ENCODE peak calls at places on chromosomes 6 and 20, in five cellular contexts. One of them, this sample, is unnamed.
A peak's percentile ranks its signal among the peaks of the same experiment; 100 is the strongest.

GRCh38 chr6:134299236-134299635 is 18.7 kb downstream of the SGK1 start:
- DNase-seq in K562: no peak
- DNase-seq in A549: peak; percentile 37
- DNase-seq in GM12878: no peak
- DNase-seq in HepG2: peak; percentile 58
- DNase-seq in this sample: no peak

GRCh38 chr6:7195330-7196018 is 87.7 kb downstream of the RREB1 start:
- DNase-seq in HepG2: no peak
- DNase-seq in GM12878: no peak
- DNase-seq in K562: no peak
- DNase-seq in A549: no peak
- DNase-seq in this sample: no peak

GRCh38 chr6:158002951-158003853 is 21.5 kb downstream of the SYNJ2 start:
- DNase-seq in HepG2: no peak
- DNase-seq in A549: no peak
- DNase-seq in K562: no peak
- DNase-seq in GM12878: no peak
- DNase-seq in this sample: no peak

GRCh38 chr6:8557019-8557748 is 121.8 kb upstream of the SLC35B3 start:
- DNase-seq in A549: no peak
- DNase-seq in GM12878: no peak
- DNase-seq in K562: no peak
- DNase-seq in HepG2: no peak
- DNase-seq in this sample: no peak

GRCh38 chr6:123085403-123085802 is 89.4 kb downstream of the CLVS2 start:
- DNase-seq in A549: no peak
- DNase-seq in GM12878: no peak
- DNase-seq in HepG2: no peak
- DNase-seq in K562: no peak
- DNase-seq in this sample: no peak

GRCh38 chr6:85460951-85461805 is 11.3 kb downstream of the NT5E start:
- DNase-seq in GM12878: peak; percentile 85
- DNase-seq in HepG2: peak; percentile 45
- DNase-seq in A549: no peak
- DNase-seq in K562: no peak
- DNase-seq in this sample: peak; percentile 80

GRCh38 chr20:18839507-18840247 is 26.1 kb downstream of the SCP2D1 start:
- DNase-seq in HepG2: no peak
- DNase-seq in GM12878: no peak
- DNase-seq in A549: no peak
- DNase-seq in K562: no peak
- DNase-seq in this sample: peak; percentile 4

GRCh38 chr20:57061058-57061900 is 205.2 kb downstream of the BMP7 start:
- DNase-seq in K562: peak; percentile 31
- DNase-seq in A549: peak; percentile 47
- DNase-seq in HepG2: no peak
- DNase-seq in GM12878: no peak
- DNase-seq in this sample: peak; percentile 50

GRCh38 chr20:57481281-57481711 is 43.6 kb downstream of the CTCFL start:
- DNase-seq in A549: no peak
- DNase-seq in GM12878: no peak
- DNase-seq in K562: no peak
- DNase-seq in HepG2: no peak
- DNase-seq in this sample: peak; percentile 67

GRCh38 chr6:93407186-93407585 is 12.2 kb downstream of the EPHA7 start:
- DNase-seq in HepG2: no peak
- DNase-seq in K562: no peak
- DNase-seq in GM12878: no peak
- DNase-seq in A549: no peak
- DNase-seq in this sample: no peak

GRCh38 chr6:7572213-7572943 is 17.6 kb upstream of the SNRNP48 start:
- DNase-seq in A549: no peak
- DNase-seq in GM12878: no peak
- DNase-seq in K562: no peak
- DNase-seq in HepG2: no peak
- DNase-seq in this sample: no peak

GRCh38 chr6:149458196-149458595 is 26.6 kb downstream of the ZC3H12D start:
- DNase-seq in A549: no peak
- DNase-seq in HepG2: no peak
- DNase-seq in K562: no peak
- DNase-seq in GM12878: no peak
- DNase-seq in this sample: no peak

GRCh38 chr6:112851141-112851540 is 504.0 kb downstream of the RFPL4B start:
- DNase-seq in GM12878: no peak
- DNase-seq in HepG2: no peak
- DNase-seq in A549: no peak
- DNase-seq in K562: no peak
- DNase-seq in this sample: no peak

GRCh38 chr6:81890846-81891245 is 138.4 kb upstream of the TENT5A start:
- DNase-seq in HepG2: no peak
- DNase-seq in A549: no peak
- DNase-seq in GM12878: no peak
- DNase-seq in K562: no peak
- DNase-seq in this sample: no peak

GRCh38 chr6:149694926-149695325 is 23.0 kb downstream of the LATS1 start:
- DNase-seq in HepG2: no peak
- DNase-seq in A549: no peak
- DNase-seq in GM12878: no peak
- DNase-seq in K562: no peak
- DNase-seq in this sample: no peak

GRCh38 chr6:355809-356208 is 35.7 kb upstream of the IRF4 start:
- DNase-seq in A549: no peak
- DNase-seq in K562: no peak
- DNase-seq in HepG2: no peak
- DNase-seq in GM12878: no peak
- DNase-seq in this sample: no peak

GRCh38 chr20:62888406-62888805 is 26.8 kb upstream of the TCFL5 start:
- DNase-seq in GM12878: no peak
- DNase-seq in K562: no peak
- DNase-seq in HepG2: no peak
- DNase-seq in A549: no peak
- DNase-seq in this sample: no peak

GRCh38 chr20:1702288-1702687 is 44.7 kb upstream of the SIRPG start:
- DNase-seq in K562: no peak
- DNase-seq in HepG2: no peak
- DNase-seq in GM12878: no peak
- DNase-seq in A549: no peak
- DNase-seq in this sample: peak; percentile 93

GRCh38 chr6:11692451-11693376 is 85.9 kb downstream of the ADTRP start:
- DNase-seq in GM12878: no peak
- DNase-seq in A549: no peak
- DNase-seq in K562: no peak
- DNase-seq in HepG2: no peak
- DNase-seq in this sample: peak; percentile 86

GRCh38 chr20:58995461-58996225 is 11.4 kb downstream of the CTSZ start:
- DNase-seq in HepG2: peak; percentile 96
- DNase-seq in K562: no peak
- DNase-seq in GM12878: no peak
- DNase-seq in A549: peak; percentile 39
- DNase-seq in this sample: no peak

GRCh38 chr6:25009351-25009750 is 73.6 kb upstream of the RIPOR2 start:
- DNase-seq in A549: no peak
- DNase-seq in K562: no peak
- DNase-seq in HepG2: no peak
- DNase-seq in GM12878: no peak
- DNase-seq in this sample: no peak

GRCh38 chr6:40806479-40806878 is 219.3 kb upstream of the LRFN2 start:
- DNase-seq in K562: no peak
- DNase-seq in HepG2: no peak
- DNase-seq in GM12878: no peak
- DNase-seq in A549: no peak
- DNase-seq in this sample: no peak

DNA sequence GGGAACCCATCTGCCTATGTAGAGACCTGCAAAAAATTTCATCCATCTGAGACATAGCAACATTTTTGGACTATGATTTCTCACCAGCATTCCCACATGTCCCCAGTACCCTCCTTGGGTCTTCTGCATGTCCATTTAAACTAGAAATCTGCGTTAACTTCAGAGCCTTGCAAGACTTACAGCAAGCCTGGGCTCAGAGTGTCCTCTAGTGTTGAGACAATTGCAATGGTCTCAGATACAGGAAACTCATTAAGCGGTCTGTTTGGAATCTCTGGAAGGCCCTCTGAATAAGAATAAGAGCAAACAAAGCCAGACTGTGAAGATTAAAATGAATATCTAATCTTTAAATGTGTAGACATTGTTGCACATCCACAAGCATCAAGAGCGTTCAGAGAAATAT is 20.5 kb upstream of the PI3 start:
- DNase-seq in A549: peak; percentile 5
- DNase-seq in K562: no peak
- DNase-seq in GM12878: no peak
- DNase-seq in HepG2: no peak
- DNase-seq in this sample: peak; percentile 9
- TF ChIP-seq CTCF in A549: no peak
- TF ChIP-seq CTCF in K562: peak; percentile 21
- TF ChIP-seq CTCF in GM12878: no peak
- TF ChIP-seq CTCF in HepG2: peak; percentile 46
- TF ChIP-seq CTCF in this sample: no peak

DNA sequence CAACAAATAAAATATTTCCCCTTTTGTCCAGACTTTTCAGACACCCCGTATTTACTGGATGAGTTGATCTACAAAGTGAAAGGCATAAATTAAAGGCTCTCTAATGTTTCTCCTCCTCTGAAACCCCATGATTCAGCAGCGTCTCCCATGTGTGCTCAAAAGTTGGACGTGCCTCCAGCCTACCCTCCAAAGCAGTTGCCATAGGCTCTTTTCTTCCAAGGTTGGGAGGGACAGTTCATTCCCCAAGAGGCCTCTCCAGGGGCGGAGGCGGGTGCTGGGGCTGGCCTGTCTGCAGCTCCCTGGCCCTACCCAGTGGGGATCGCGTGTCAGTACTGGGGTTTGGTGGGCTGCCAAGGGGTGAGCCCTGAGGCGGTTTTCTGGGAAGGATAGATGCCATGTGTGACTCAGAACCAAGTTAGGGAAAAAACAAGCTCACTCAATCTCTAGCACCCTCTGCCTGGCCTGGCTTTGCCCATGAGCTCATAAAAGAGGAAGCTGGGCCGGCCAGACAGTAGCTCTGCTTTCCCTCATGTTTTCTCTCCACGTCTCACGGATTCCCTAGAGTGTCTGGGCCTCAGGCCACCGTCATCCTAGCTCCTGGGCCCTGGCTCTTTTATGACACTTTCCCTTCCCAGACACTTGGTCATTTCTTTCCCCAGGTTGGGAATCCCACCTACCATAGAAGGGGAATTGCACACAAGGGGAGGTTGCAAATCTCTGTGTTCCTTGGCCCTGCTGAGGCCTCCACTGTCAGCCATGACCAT is 8.0 kb upstream of the IER3 start:
- DNase-seq in A549: peak; percentile 98
- DNase-seq in K562: no peak
- DNase-seq in GM12878: no peak
- DNase-seq in HepG2: no peak
- DNase-seq in this sample: peak; percentile 73
- TF ChIP-seq POLR2A in A549: no peak
- TF ChIP-seq POLR2A in K562: no peak
- TF ChIP-seq POLR2A in GM12878: no peak
- TF ChIP-seq POLR2A in HepG2: no peak
- TF ChIP-seq POLR2A in this sample: no peak

DNA sequence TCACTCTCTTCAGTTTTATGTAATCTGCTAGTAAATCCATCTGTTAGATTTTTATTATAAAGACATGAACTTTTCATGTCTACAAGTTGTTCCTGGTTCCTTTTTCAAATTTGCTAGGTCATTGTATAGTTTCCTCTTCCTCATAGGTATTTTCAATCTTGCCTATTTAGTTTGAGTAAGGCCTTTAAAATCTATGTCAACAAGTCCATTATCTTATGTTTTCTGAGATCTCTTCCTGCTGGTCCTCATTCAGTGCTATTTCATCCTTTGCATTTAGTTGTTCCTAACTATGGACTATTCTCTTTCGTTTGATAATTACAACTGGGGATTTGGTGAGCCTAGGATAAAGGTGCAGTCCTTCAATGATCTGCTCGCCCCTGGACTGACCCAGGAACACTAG is 11.0 kb downstream of the RRBP1 start:
- DNase-seq in A549: no peak
- DNase-seq in K562: no peak
- DNase-seq in HepG2: no peak
- DNase-seq in GM12878: no peak
- DNase-seq in this sample: no peak
- TF ChIP-seq MYC in A549: no peak
- TF ChIP-seq MYC in K562: no peak
- TF ChIP-seq MYC in HepG2: no peak
- TF ChIP-seq MYC in GM12878: no peak
- TF ChIP-seq MYC in this sample: no peak

DNA sequence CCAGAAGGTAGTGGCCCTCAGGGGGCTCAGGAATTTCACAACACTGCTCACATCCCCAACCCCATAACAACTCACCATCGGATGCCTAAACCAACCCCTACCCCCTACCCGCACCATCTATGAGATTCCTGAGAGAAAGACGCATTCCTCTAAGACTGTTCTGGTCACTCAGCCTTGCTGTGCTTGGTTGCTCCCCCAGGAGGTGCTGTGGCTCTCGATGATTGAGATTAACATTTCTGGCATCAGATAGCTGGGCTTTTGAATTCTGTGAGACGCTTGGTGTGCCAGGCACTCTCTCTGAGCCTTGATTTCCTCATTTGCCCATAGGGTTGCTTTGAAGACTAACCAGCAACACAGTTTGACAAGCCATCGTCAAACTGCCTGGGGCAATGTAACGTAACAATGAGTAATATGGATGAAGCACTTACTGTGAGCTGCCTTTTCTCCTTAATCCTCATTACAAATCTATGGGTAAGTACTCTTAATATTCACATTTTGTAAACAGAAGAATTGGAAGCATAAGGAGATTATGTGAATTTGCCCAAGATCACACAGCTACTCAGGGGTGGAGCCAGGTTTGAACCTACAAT is 978 bp downstream of the WFDC6 start:
- DNase-seq in K562: no peak
- DNase-seq in GM12878: no peak
- DNase-seq in A549: no peak
- DNase-seq in HepG2: no peak
- DNase-seq in this sample: no peak
- TF ChIP-seq CTCF in K562: peak; percentile 24
- TF ChIP-seq CTCF in GM12878: no peak
- TF ChIP-seq CTCF in A549: no peak
- TF ChIP-seq CTCF in HepG2: no peak
- TF ChIP-seq CTCF in this sample: peak; percentile 27